ENCODE peak calls at places on chromosomes 5 and 9, in nine cellular contexts. U is cardiac muscle cell, B is K562, R is heart left ventricle, T is foreskin fibroblast, L is uterus, Q is colonic mucosa, I is choroid plexus epithelial cell, G is A549. J is an unnamed sample.

GRCh38 chr5:156479864-156480263 is 152.9 kb downstream of the SGCD start:
- DNase-seq in G (no peak), R (no peak), U (no peak), Q (peak), I (peak), T (peak), B (no peak), L (no peak), J (peak)

GRCh38 chr9:124012368-124013262 is 1.0 kb downstream of the LHX2 start:
- DNase-seq in L (no peak), B (no peak), G (no peak), U (no peak), Q (no peak), R (no peak), T (no peak), I (no peak), J (no peak)

GRCh38 chr9:110703669-110704068 is 35.1 kb downstream of the MUSK start:
- DNase-seq in Q (no peak), G (no peak), B (no peak), U (no peak), R (no peak), I (no peak), T (no peak), L (no peak), J (no peak)

GRCh38 chr9:37446401-37446800 is 18.8 kb downstream of the ZBTB5 start:
- DNase-seq in Q (no peak), B (peak), R (no peak), G (no peak), T (peak), U (no peak), I (no peak), L (no peak), J (no peak)

GRCh38 chr5:138077064-138077696 is 6.7 kb upstream of the WNT8A start:
- DNase-seq in L (peak), I (peak), G (peak), T (peak), U (peak), B (peak), Q (peak), R (peak), J (peak)

GRCh38 chr5:77066823-77067442 is 20.2 kb downstream of the ZBED3 start:
- DNase-seq in I (peak), T (peak), Q (no peak), B (no peak), L (no peak), G (no peak), R (no peak), U (no peak), J (no peak)

GRCh38 chr9:110056062-110056461 is 151.9 kb downstream of the C9orf152 start:
- DNase-seq in I (no peak), L (no peak), Q (no peak), R (no peak), B (no peak), T (no peak), G (no peak), U (no peak), J (no peak)

GRCh38 chr5:24325306-24325832 is 319.4 kb downstream of the CDH10 start:
- DNase-seq in L (no peak), G (no peak), B (no peak), T (no peak), Q (no peak), R (no peak), U (no peak), I (no peak), J (no peak)

GRCh38 chr5:151202381-151203139 is 21.3 kb downstream of the CCDC69 start:
- DNase-seq in B (no peak), G (no peak), I (peak), R (peak), L (no peak), U (no peak), Q (peak), T (peak), J (no peak)

GRCh38 chr9:80496901-80497565 is 925.3 kb downstream of the TLE4 start:
- DNase-seq in L (no peak), I (no peak), T (no peak), Q (no peak), B (no peak), G (no peak), U (no peak), R (no peak), J (no peak)

GRCh38 chr9:80491086-80491749 is 919.5 kb downstream of the TLE4 start:
- DNase-seq in T (no peak), I (no peak), R (no peak), U (no peak), Q (no peak), G (no peak), B (no peak), L (no peak), J (no peak)

GRCh38 chr9:80498165-80498564 is 926.4 kb downstream of the TLE4 start:
- DNase-seq in U (no peak), T (no peak), G (no peak), Q (no peak), L (no peak), R (no peak), B (no peak), I (no peak), J (no peak)

GRCh38 chr9:80489329-80489728 is 917.6 kb downstream of the TLE4 start:
- DNase-seq in R (no peak), U (no peak), G (no peak), B (no peak), Q (no peak), T (no peak), L (no peak), I (no peak), J (no peak)

GRCh38 chr9:80492221-80492620 is 920.5 kb downstream of the TLE4 start:
- DNase-seq in Q (no peak), I (peak), G (no peak), B (no peak), L (no peak), U (peak), R (no peak), T (peak), J (no peak)
- H3K4me3 ChIP-seq in Q (no peak), I (no peak), G (no peak), B (no peak), L (no peak), U (no peak), R (no peak), T (no peak), J (no peak)

DNA sequence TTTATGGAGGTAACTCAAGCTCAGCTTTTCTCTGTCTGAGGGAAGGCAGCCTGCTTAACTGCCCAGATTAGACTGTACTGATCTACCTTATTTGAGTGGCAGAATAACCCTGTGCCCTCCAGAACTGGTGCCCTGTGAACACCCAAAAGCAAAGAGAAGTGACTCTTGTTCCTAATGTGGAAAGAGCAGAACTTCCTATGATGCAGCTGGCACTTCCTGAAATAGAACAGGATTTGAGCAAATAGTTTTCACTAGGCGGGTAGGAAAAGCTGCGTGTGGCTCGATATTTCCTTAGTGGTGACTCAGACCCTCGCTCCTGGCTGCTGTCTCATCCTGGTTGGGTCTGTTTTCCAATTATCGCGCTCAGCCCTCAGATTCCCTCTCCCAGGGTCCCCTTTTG is 89.9 kb downstream of the SH3TC2 start:
- DNase-seq in U (no peak), R (peak), T (peak), I (peak), G (peak), B (no peak), Q (no peak), L (peak), J (no peak)
- TF ChIP-seq CTCF in U (no peak), R (no peak), T (no peak), I (no peak), G (no peak), B (no peak), Q (no peak), L (no peak), J (peak)

DNA sequence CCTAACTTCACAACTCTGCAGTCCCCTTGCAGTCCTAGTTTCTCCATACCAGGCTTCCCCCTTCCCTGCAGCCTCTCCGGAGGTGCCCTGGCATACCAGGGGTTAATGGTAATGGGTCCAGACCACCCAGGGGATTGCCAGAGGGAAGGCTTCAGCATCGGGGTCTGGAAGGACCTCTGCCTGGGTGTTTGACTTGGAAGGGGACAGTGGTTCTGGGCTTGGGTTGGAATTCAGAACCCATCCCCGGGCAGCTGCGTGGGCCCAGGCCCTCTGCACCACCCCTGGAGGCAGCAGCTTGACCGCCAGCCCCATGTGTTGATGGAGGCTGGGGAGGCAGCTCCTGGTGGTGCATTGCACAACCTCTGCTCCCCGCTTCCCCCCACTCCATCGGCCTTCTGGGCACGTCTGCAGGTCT is 1.3 kb downstream of the NCS1 start:
- DNase-seq in Q (no peak), T (peak), U (no peak), R (no peak), G (no peak), B (no peak), L (no peak), I (no peak), J (no peak)
- H3K4me3 ChIP-seq in Q (peak), T (peak), U (peak), R (peak), G (peak), B (peak), L (peak), I (peak), J (peak)

GRCh38 chr5:150167908-150168307 is 1.3 kb downstream of the CDX1 start:
- DNase-seq in G (no peak), Q (peak), R (no peak), U (no peak), L (no peak), B (no peak), T (no peak), I (no peak), J (no peak)
- TF ChIP-seq CTCF in G (no peak), Q (peak), R (no peak), U (no peak), L (no peak), B (peak), T (no peak), I (peak), J (peak)

GRCh38 chr5:154505567-154505966 is 27.5 kb upstream of the HAND1 start:
- DNase-seq in R (no peak), G (no peak), I (no peak), Q (no peak), T (no peak), U (no peak), L (no peak), B (no peak), J (no peak)
- H3K4me3 ChIP-seq in R (no peak), G (no peak), I (no peak), Q (no peak), T (no peak), U (no peak), L (no peak), B (no peak), J (no peak)

DNA sequence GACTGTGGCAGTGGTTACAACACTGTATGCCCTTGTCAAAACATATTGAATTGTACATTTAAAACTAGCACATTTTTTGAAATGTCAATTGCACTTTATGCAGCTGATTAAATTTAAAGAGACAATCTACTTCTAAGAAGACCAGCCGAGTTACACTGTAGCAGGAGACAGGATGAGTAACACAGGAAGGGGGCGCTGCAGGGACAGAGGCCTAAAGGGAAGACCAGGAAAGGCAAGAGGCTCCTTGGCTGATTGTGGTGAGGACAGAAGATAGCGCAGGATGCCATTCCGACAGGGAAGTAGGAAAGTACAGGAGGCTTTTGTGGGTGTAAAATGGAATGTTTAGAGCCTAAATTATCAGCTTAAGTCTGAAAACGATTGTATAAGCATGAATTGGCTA is 28.2 kb upstream of the PPP2R2B start:
- DNase-seq in I (no peak), U (no peak), R (no peak), T (no peak), Q (no peak), B (no peak), G (no peak), L (no peak), J (no peak)
- TF ChIP-seq CTCF in I (peak), U (no peak), R (no peak), T (no peak), Q (no peak), B (no peak), G (no peak), L (no peak), J (no peak)

GRCh38 chr9:72871685-72872084 is 81.2 kb downstream of the ALDH1A1 start:
- DNase-seq in U (no peak), G (no peak), Q (no peak), R (no peak), T (peak), I (peak), B (no peak), L (no peak), J (no peak)
- H3K4me3 ChIP-seq in U (no peak), G (no peak), Q (no peak), R (no peak), T (no peak), I (peak), B (no peak), L (no peak), J (no peak)

DNA sequence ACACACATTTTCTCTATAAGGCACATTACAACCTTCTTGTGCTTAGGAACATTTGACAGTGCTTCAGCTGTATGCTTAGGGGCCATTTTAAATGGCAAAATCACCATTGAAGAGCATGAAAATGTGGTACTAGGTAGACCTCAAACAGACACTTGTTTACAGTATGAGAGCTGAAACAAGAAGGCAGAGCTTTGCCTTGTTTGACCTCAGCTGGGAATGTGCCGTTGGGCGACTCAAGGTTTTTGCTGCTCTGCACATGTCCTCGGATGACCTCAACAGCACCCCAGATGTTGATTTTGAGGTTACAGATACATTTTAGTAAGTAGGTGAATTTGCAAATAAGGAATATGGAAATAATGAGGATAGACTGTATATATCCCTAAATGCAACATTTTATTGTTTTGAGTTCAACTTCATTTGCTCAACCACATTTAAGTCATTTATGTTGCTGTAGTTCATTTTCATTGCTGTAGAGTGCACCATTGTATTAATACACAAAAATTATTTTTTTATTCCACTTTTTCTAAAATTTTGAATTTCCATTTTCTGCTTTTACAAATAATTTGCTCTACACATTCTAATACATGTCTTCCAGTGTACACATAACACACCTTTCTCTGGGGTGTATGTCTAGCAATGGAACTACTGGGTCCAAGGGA is 206.8 kb downstream of the NR3C1 start:
- DNase-seq in R (no peak), I (peak), T (no peak), L (no peak), B (no peak), G (no peak), U (no peak), Q (no peak), J (no peak)
- TF ChIP-seq CTCF in R (no peak), I (peak), T (no peak), L (no peak), B (no peak), G (no peak), U (no peak), Q (no peak), J (no peak)

DNA sequence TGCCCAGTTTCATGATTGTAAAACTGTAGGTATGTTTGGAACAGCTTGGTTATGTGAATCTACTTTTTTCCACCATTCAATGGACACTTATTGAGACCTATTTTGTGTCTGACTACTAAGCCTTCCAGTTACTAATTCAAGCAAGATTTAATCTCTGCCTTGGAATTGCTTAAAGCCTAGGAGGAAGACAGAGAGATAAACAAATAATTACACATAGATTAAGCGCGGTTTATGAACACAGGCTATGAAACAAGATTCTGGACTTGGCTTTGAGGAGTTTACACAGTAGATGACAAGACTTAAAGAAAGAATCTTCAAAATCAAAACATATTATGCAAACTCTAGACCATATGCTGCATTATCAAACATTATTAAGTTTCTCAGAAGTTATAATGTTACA is 340.4 kb downstream of the RASEF start:
- DNase-seq in Q (no peak), R (no peak), B (no peak), T (no peak), I (no peak), U (no peak), G (no peak), L (no peak), J (no peak)
- H3K4me3 ChIP-seq in Q (no peak), R (no peak), B (no peak), T (no peak), I (no peak), U (no peak), G (no peak), L (no peak), J (no peak)

J was measured in AG04449.